ENCODE peak calls at places on chromosome 14, in nine cellular contexts. O is small intestine, I is thoracic aorta, U is lower leg skin, W is brain pericyte, J is ACHN, X is adrenal gland, G is HCT116, E is NCI-H2081. A is an unnamed sample.

GRCh38 chr14:24542346-24542936 is 33.6 kb downstream of the CTSG start:
- DNase-seq in J (no peak), W (no peak), E (no peak), I (no peak), U (no peak), X (no peak), O (no peak), G (no peak), A (no peak)

GRCh38 chr14:91722386-91722785 is 9.5 kb downstream of the CATSPERB start:
- DNase-seq in E (no peak), X (no peak), G (no peak), W (no peak), O (no peak), J (no peak), I (no peak), U (no peak), A (no peak)

GRCh38 chr14:101862711-101863110 is 101.2 kb downstream of the PPP2R5C start:
- DNase-seq in O (no peak), G (no peak), J (peak; percentile 86), X (peak; percentile 55), W (no peak), E (no peak), I (no peak), U (no peak), A (no peak)

GRCh38 chr14:60756847-60757246 is 22.3 kb downstream of the MNAT1 start:
- DNase-seq in I (no peak), X (no peak), E (no peak), O (no peak), G (no peak), U (no peak), W (no peak), J (no peak), A (no peak)

GRCh38 chr14:50977863-50978520 is 33.7 kb upstream of the PYGL start:
- DNase-seq in G (no peak), W (no peak), E (no peak), J (no peak), X (no peak), O (peak; percentile 17), I (no peak), U (no peak), A (no peak)

GRCh38 chr14:79600406-79600805 is 610.9 kb downstream of the DIO2 start:
- DNase-seq in I (no peak), J (no peak), W (no peak), U (no peak), O (no peak), E (no peak), G (no peak), X (no peak), A (no peak)

GRCh38 chr14:26841920-26842741 is 244.3 kb upstream of the NOVA1 start:
- DNase-seq in G (no peak), J (peak; percentile 86), I (no peak), E (no peak), U (peak; percentile 82), O (no peak), X (peak; percentile 63), W (peak; percentile 5), A (peak; percentile 31)

GRCh38 chr14:82500222-82500621 is 966.6 kb upstream of the SEL1L start:
- DNase-seq in J (no peak), I (no peak), O (no peak), E (no peak), X (no peak), G (no peak), U (no peak), W (no peak), A (no peak)

GRCh38 chr14:77265187-77265515 is 5.9 kb downstream of the NGB start:
- DNase-seq in U (no peak), X (no peak), G (no peak), I (no peak), W (no peak), J (no peak), O (no peak), E (no peak), A (no peak)

GRCh38 chr14:105912641-105913180 is 386.3 kb downstream of the TMEM121 start:
- DNase-seq in I (no peak), X (no peak), E (no peak), G (no peak), W (no peak), J (no peak), U (no peak), O (no peak), A (no peak)

GRCh38 chr14:52025310-52025709 is 36.0 kb downstream of the RTRAF start:
- DNase-seq in U (no peak), G (no peak), I (no peak), O (no peak), X (peak; percentile 13), E (no peak), W (peak; percentile 89), J (no peak), A (no peak)

GRCh38 chr14:59455411-59455810 is 9.8 kb downstream of the GPR135 start:
- DNase-seq in E (no peak), O (no peak), J (no peak), X (no peak), U (no peak), I (no peak), G (no peak), W (no peak), A (no peak)

GRCh38 chr14:20751963-20752562 is 6.4 kb downstream of the EDDM3A start:
- DNase-seq in E (no peak), I (no peak), W (no peak), O (no peak), J (no peak), U (no peak), G (no peak), X (no peak), A (no peak)

GRCh38 chr14:92657457-92658142 is 90.8 kb downstream of the LGMN start:
- DNase-seq in U (peak; percentile 59), X (peak; percentile 68), G (no peak), I (no peak), W (no peak), J (no peak), E (no peak), O (no peak), A (no peak)

GRCh38 chr14:99150236-99150635 is 121.8 kb downstream of the BCL11B start:
- DNase-seq in G (no peak), J (no peak), I (no peak), E (no peak), U (no peak), O (no peak), W (no peak), X (no peak), A (no peak)

GRCh38 chr14:43001729-43002128 is 1395.1 kb downstream of the LRFN5 start:
- DNase-seq in J (no peak), X (no peak), E (no peak), I (no peak), U (no peak), W (no peak), G (no peak), O (no peak), A (no peak)

GRCh38 chr14:83247925-83248639 is 1714.4 kb upstream of the SEL1L start:
- DNase-seq in I (no peak), G (no peak), W (no peak), X (no peak), E (no peak), U (no peak), O (no peak), J (no peak), A (no peak)

GRCh38 chr14:28375295-28375694 is 391.3 kb upstream of the FOXG1 start:
- DNase-seq in E (no peak), G (no peak), X (peak; percentile 2), O (no peak), I (no peak), W (no peak), J (peak; percentile 19), U (no peak), A (no peak)

A was measured in breast epithelium.